ENCODE peak calls at places on chromosomes 2 and 18, in seven cellular contexts. P is stomach, M is RWPE1, I is left ventricle myocardium inferior, S is A549, X is transverse colon, F is H9. T is an unnamed sample.

GRCh38 chr18:67007999-67008398 is 404.1 kb upstream of the CDH19 start:
- DNase-seq in P (no peak), M (no peak), I (no peak), S (no peak), X (no peak), F (no peak), T (no peak)

GRCh38 chr18:33841221-33841967 is 263.4 kb downstream of the ASXL3 start:
- DNase-seq in P (no peak), M (no peak), I (no peak), S (no peak), X (no peak), F (no peak), T (no peak)

GRCh38 chr2:163701399-163702195 is 34.2 kb downstream of the FIGN start:
- DNase-seq in P (no peak), M (no peak), I (no peak), S (no peak), X (no peak), F (no peak), T (no peak)

GRCh38 chr2:72583376-72583775 is 242.5 kb downstream of the EXOC6B start:
- DNase-seq in P (no peak), M (no peak), I (no peak), S (no peak), X (no peak), F (no peak), T (no peak)

GRCh38 chr2:142008135-142008744 is 122.6 kb downstream of the LRP1B start:
- DNase-seq in P (no peak), M (no peak), I (no peak), S (no peak), X (no peak), F (no peak), T (no peak)

GRCh38 chr2:130836501-130837174 is at the start of gene ARHGEF4:
- DNase-seq in P (peak), M (peak), I (no peak), S (peak), X (peak), F (peak), T (no peak)

GRCh38 chr2:57107353-57107752 is 923.6 kb downstream of the CCDC85A start:
- DNase-seq in P (no peak), M (no peak), I (no peak), S (no peak), X (no peak), F (no peak), T (no peak)

GRCh38 chr2:58539973-58540372 is 298.8 kb upstream of the FANCL start:
- DNase-seq in P (no peak), M (no peak), I (no peak), S (no peak), X (no peak), F (no peak), T (no peak)

GRCh38 chr2:235523021-235523420 is 29.2 kb downstream of the AGAP1 start:
- DNase-seq in P (no peak), M (no peak), I (no peak), S (no peak), X (peak), F (no peak), T (no peak)

GRCh38 chr18:32879497-32879896 is 106.7 kb upstream of the KLHL14 start:
- DNase-seq in P (no peak), M (no peak), I (no peak), S (no peak), X (no peak), F (no peak), T (no peak)

GRCh38 chr2:199160677-199161465 is 296.9 kb downstream of the SATB2 start:
- DNase-seq in P (no peak), M (peak), I (no peak), S (no peak), X (no peak), F (no peak), T (no peak)

GRCh38 chr2:138447889-138448570 is 53.5 kb upstream of the SPOPL start:
- DNase-seq in P (no peak), M (no peak), I (no peak), S (no peak), X (no peak), F (no peak), T (no peak)

GRCh38 chr2:135074216-135074615 is 22.1 kb downstream of the RAB3GAP1 start:
- DNase-seq in P (peak), M (no peak), I (no peak), S (no peak), X (peak), F (no peak), T (no peak)

GRCh38 chr2:125427721-125428315 is 1228.1 kb upstream of the GYPC start:
- DNase-seq in P (no peak), M (no peak), I (no peak), S (no peak), X (no peak), F (no peak), T (no peak)

GRCh38 chr2:205776139-205776538 is 93.8 kb downstream of the NRP2 start:
- DNase-seq in P (peak), M (no peak), I (peak), S (no peak), X (peak), F (peak), T (no peak)

GRCh38 chr2:85525567-85525966 is 13.4 kb upstream of the MAT2A start:
- DNase-seq in P (no peak), M (no peak), I (no peak), S (no peak), X (no peak), F (no peak), T (no peak)

GRCh38 chr2:24621779-24622538 is 130.9 kb downstream of the NCOA1 start:
- DNase-seq in P (no peak), M (no peak), I (no peak), S (no peak), X (no peak), F (no peak), T (no peak)

GRCh38 chr2:235343156-235343774 is 150.6 kb upstream of the AGAP1 start:
- DNase-seq in P (no peak), M (no peak), I (no peak), S (no peak), X (no peak), F (no peak), T (no peak)

GRCh38 chr18:72207280-72207679 is 336.9 kb downstream of the CBLN2 start:
- DNase-seq in P (no peak), M (no peak), I (no peak), S (no peak), X (no peak), F (no peak), T (no peak)

GRCh38 chr2:150212722-150213171 is 274.7 kb downstream of the RND3 start:
- DNase-seq in P (no peak), M (no peak), I (no peak), S (no peak), X (no peak), F (no peak), T (no peak)

GRCh38 chr2:13260401-13260800 is 543.7 kb downstream of the TRIB2 start:
- DNase-seq in P (no peak), M (no peak), I (no peak), S (no peak), X (no peak), F (no peak), T (no peak)

GRCh38 chr2:210376618-210377175 is 61.7 kb upstream of the MYL1 start:
- DNase-seq in P (no peak), M (no peak), I (no peak), S (no peak), X (no peak), F (no peak), T (no peak)

GRCh38 chr2:47782557-47783490 is at the start of gene MSH6:
- DNase-seq in P (peak), M (peak), I (peak), S (peak), X (peak), F (peak), T (peak)

GRCh38 chr2:102523647-102524046 is 50.6 kb downstream of the SLC9A4 start:
- DNase-seq in P (no peak), M (no peak), I (no peak), S (no peak), X (no peak), F (no peak), T (no peak)

GRCh38 chr2:230873670-230874401 is 9.1 kb downstream of the ITM2C start:
- DNase-seq in P (peak), M (no peak), I (no peak), S (no peak), X (peak), F (no peak), T (no peak)

GRCh38 chr2:85851253-85851955 is 37.4 kb downstream of the ST3GAL5 start:
- DNase-seq in P (no peak), M (no peak), I (peak), S (no peak), X (peak), F (no peak), T (no peak)

GRCh38 chr2:183610724-183611123 is 486.5 kb downstream of the NUP35 start:
- DNase-seq in P (no peak), M (no peak), I (no peak), S (no peak), X (no peak), F (no peak), T (no peak)

GRCh38 chr2:241507430-241508239 is 749 bp downstream of the STK25 start:
- DNase-seq in P (peak), M (peak), I (peak), S (peak), X (peak), F (peak), T (no peak)

GRCh38 chr2:232333361-232334135 is 45.0 kb upstream of the ALPP start:
- DNase-seq in P (no peak), M (peak), I (no peak), S (peak), X (peak), F (peak), T (no peak)

GRCh38 chr2:189836644-189837043 is 52.4 kb downstream of the PMS1 start:
- DNase-seq in P (no peak), M (peak), I (no peak), S (peak), X (no peak), F (no peak), T (no peak)

GRCh38 chr2:38030590-38031326 is 45.2 kb downstream of the CYP1B1 start:
- DNase-seq in P (no peak), M (no peak), I (no peak), S (no peak), X (no peak), F (no peak), T (no peak)

GRCh38 chr18:75158465-75159237 is 50.3 kb downstream of the PTGR3 start:
- DNase-seq in P (no peak), M (no peak), I (no peak), S (no peak), X (no peak), F (no peak), T (no peak)

GRCh38 chr18:30358545-30358944 is 684.0 kb downstream of the DSC3 start:
- DNase-seq in P (no peak), M (peak), I (no peak), S (no peak), X (no peak), F (no peak), T (no peak)

GRCh38 chr2:159209341-159210306 is 76.9 kb downstream of the WDSUB1 start:
- DNase-seq in P (peak), M (no peak), I (no peak), S (no peak), X (peak), F (no peak), T (no peak)

GRCh38 chr2:239715202-239715601 is 309.9 kb downstream of the NDUFA10 start:
- DNase-seq in P (no peak), M (no peak), I (no peak), S (no peak), X (no peak), F (peak), T (no peak)

DNA sequence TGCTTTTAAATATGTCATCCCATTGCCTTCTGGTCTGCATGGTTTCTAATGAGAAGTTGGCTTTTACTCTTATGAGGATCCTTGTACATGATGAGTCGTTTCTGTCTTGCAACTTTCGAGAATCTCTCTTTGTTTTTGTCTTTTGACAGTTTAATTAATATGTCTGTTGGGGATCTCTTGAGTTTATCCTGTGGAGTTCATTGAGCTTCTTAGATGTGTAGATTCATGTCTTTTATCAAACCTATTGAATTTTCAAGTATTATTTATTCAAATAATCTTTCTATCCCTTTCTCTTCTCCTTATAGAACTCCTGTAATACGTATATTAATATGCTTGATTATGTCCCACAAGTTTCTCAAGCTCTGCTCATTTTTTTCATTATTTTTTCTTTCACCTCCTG is 67.9 kb downstream of the TMEM185B start:
- DNase-seq in P (no peak), M (no peak), I (no peak), S (no peak), X (no peak), F (no peak), T (no peak)
- H3K27ac ChIP-seq in P (no peak), M (no peak), I (no peak), S (no peak), X (no peak), F (no peak), T (no peak)

DNA sequence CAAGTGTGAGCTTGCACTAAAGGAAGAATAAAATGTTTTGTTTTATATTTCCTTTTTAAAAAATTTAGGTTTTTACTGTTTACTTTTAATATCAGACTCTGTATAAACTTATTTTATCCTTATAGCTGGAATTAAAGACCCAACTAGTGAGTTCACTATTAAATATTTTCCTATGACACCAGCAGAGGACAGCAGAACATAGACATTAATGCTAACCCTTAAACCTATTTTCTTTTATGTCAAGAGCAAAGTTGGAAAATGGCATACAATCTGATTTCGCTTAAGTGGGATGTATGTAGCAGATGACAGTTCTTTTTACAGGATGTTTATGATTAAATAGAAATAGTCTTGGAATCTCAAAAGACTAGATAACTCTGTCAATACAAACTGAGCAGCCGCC is 188.2 kb upstream of the XIRP2 start:
- DNase-seq in P (no peak), M (no peak), I (no peak), S (no peak), X (no peak), F (no peak), T (no peak)
- TF ChIP-seq CTCF in P (no peak), M (no peak), I (peak), S (no peak), X (no peak), F (peak), T (peak)

DNA sequence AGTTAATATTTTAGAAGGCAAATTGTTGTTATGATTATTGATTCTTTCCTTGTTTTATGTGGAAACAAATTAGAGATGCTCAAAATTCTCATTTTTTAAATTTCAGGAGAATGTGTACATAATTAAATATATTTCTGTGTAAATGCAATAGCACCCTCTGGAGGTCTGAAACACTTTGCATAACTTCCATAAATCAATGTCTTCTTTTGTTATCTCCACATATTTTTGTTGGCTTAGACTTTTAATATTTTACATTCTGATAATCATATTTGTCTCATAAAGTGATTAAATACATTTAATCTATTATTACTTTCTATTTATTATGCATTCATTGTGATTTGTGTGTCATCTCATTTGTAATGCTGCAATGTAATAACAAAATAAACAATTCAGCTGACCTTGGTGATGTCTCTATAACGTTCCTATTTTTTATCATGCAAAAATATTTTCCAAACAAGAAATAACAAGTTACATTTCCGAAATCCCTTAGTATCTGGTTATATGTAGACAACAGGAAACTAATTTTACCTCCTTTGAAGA is 201.8 kb upstream of the GALNT5 start:
- DNase-seq in P (no peak), M (peak), I (no peak), S (no peak), X (no peak), F (no peak), T (no peak)
- H3K27ac ChIP-seq in P (no peak), M (no peak), I (no peak), S (peak), X (no peak), F (no peak), T (no peak)

GRCh38 chr2:233412405-233412804 is 58.1 kb downstream of the DGKD start:
- DNase-seq in P (no peak), M (no peak), I (no peak), S (no peak), X (no peak), F (no peak), T (no peak)

GRCh38 chr2:233414777-233415570 is 60.7 kb downstream of the DGKD start:
- DNase-seq in P (peak), M (peak), I (no peak), S (no peak), X (no peak), F (no peak), T (peak)

GRCh38 chr2:233413529-233414272 is 59.4 kb downstream of the DGKD start:
- DNase-seq in P (peak), M (peak), I (peak), S (peak), X (no peak), F (no peak), T (peak)

GRCh38 chr2:233413046-233413445 is 58.8 kb downstream of the DGKD start:
- DNase-seq in P (no peak), M (no peak), I (no peak), S (no peak), X (no peak), F (no peak), T (no peak)

GRCh38 chr2:233414273-233414654 is 60.0 kb downstream of the DGKD start:
- DNase-seq in P (peak), M (no peak), I (no peak), S (no peak), X (no peak), F (no peak), T (no peak)
- TF ChIP-seq CTCF in P (no peak), M (no peak), I (no peak), S (no peak), X (no peak), F (no peak), T (no peak)

GRCh38 chr18:45998244-45998643 is 31.1 kb upstream of the EPG5 start:
- DNase-seq in P (no peak), M (no peak), I (no peak), S (no peak), X (no peak), F (no peak), T (no peak)

GRCh38 chr18:45997689-45998088 is 30.6 kb upstream of the EPG5 start:
- DNase-seq in P (no peak), M (no peak), I (no peak), S (no peak), X (no peak), F (no peak), T (no peak)

DNA sequence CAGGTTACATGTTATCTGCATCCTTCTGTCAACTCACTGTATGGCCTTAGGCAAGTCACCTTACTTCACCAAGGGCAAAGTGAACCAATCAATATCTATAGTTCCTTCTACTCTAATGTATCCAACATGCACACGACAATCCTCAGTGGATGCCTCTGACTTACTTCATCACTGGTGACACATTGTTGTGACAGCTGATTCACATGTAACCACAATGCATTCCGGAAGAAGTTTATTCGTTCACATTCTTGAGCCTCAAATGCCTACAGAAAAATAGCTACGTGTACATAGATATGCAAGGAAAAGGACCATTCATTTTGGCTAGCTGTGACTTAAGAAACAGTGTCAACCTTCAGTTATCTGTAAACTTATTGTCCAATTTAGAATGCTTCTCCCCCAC is 26.3 kb upstream of the EPG5 start:
- DNase-seq in P (no peak), M (peak), I (no peak), S (no peak), X (no peak), F (no peak), T (no peak)
- H3K27ac ChIP-seq in P (no peak), M (no peak), I (no peak), S (no peak), X (no peak), F (no peak), T (no peak)

GRCh38 chr2:67389286-67389685 is 7.8 kb upstream of the ETAA1 start:
- DNase-seq in P (no peak), M (peak), I (no peak), S (no peak), X (no peak), F (no peak), T (no peak)
- TF ChIP-seq CTCF in P (no peak), M (no peak), I (no peak), S (no peak), X (no peak), F (no peak), T (no peak)

GRCh38 chr18:23127145-23127544 is 8.1 kb upstream of the CABLES1 start:
- DNase-seq in P (no peak), M (no peak), I (no peak), S (no peak), X (no peak), F (no peak), T (no peak)
- H3K27ac ChIP-seq in P (no peak), M (no peak), I (no peak), S (peak), X (no peak), F (no peak), T (no peak)

GRCh38 chr2:45836316-45836715 is 184.8 kb downstream of the PRKCE start:
- DNase-seq in P (no peak), M (no peak), I (no peak), S (no peak), X (no peak), F (no peak), T (no peak)
- TF ChIP-seq CTCF in P (no peak), M (no peak), I (no peak), S (no peak), X (no peak), F (peak), T (no peak)

GRCh38 chr18:76445275-76445674 is 49.8 kb downstream of the ZNF516 start:
- DNase-seq in P (no peak), M (peak), I (no peak), S (peak), X (no peak), F (no peak), T (no peak)
- H3K27ac ChIP-seq in P (peak), M (peak), I (peak), S (peak), X (peak), F (no peak), T (no peak)